ENCODE peak calls at places on chromosomes 5 and 9, in six cellular contexts. One of them, this sample, is unnamed.

GRCh38 chr9:107219486-107219853 is 63.6 kb upstream of the RAD23B start:
- ATAC-seq in Panc1: no peak
- ATAC-seq in K562: no peak
- ATAC-seq in HCT116: no peak
- ATAC-seq in upper lobe of left lung: no peak
- ATAC-seq in HepG2: no peak
- ATAC-seq in this sample: no peak

GRCh38 chr9:132182609-132183073 is 20.8 kb downstream of the NTNG2 start:
- ATAC-seq in upper lobe of left lung: no peak
- ATAC-seq in HCT116: peak; percentile 70
- ATAC-seq in HepG2: peak; percentile 84
- ATAC-seq in K562: peak; percentile 71
- ATAC-seq in Panc1: peak; percentile 59
- ATAC-seq in this sample: no peak

GRCh38 chr9:126523621-126524111 is 90.1 kb upstream of the LMX1B start:
- ATAC-seq in Panc1: no peak
- ATAC-seq in upper lobe of left lung: peak; percentile 64
- ATAC-seq in K562: no peak
- ATAC-seq in HCT116: no peak
- ATAC-seq in HepG2: no peak
- ATAC-seq in this sample: peak; percentile 28

GRCh38 chr5:97434021-97434420 is 251.0 kb upstream of the RIOK2 start:
- ATAC-seq in Panc1: no peak
- ATAC-seq in HCT116: no peak
- ATAC-seq in upper lobe of left lung: no peak
- ATAC-seq in HepG2: no peak
- ATAC-seq in K562: no peak
- ATAC-seq in this sample: no peak

GRCh38 chr9:127731938-127732337 is 3.2 kb downstream of the TOR2A start:
- ATAC-seq in upper lobe of left lung: no peak
- ATAC-seq in HepG2: no peak
- ATAC-seq in Panc1: no peak
- ATAC-seq in K562: no peak
- ATAC-seq in HCT116: no peak
- ATAC-seq in this sample: no peak

GRCh38 chr9:116951588-116952433 is 264.7 kb downstream of the TRIM32 start:
- ATAC-seq in K562: no peak
- ATAC-seq in Panc1: no peak
- ATAC-seq in upper lobe of left lung: no peak
- ATAC-seq in HepG2: no peak
- ATAC-seq in HCT116: no peak
- ATAC-seq in this sample: no peak

GRCh38 chr5:136034976-136035375 is 6.2 kb downstream of the TGFBI start:
- ATAC-seq in HepG2: no peak
- ATAC-seq in upper lobe of left lung: no peak
- ATAC-seq in Panc1: no peak
- ATAC-seq in K562: no peak
- ATAC-seq in HCT116: no peak
- ATAC-seq in this sample: no peak

GRCh38 chr9:126947529-126947928 is 32.9 kb downstream of the RALGPS1 start:
- ATAC-seq in K562: peak; percentile 47
- ATAC-seq in HepG2: no peak
- ATAC-seq in HCT116: peak; percentile 95
- ATAC-seq in upper lobe of left lung: no peak
- ATAC-seq in Panc1: no peak
- ATAC-seq in this sample: no peak

GRCh38 chr5:115831163-115831768 is 10.1 kb downstream of the ATG12 start:
- ATAC-seq in HepG2: peak; percentile 82
- ATAC-seq in HCT116: peak; percentile 45
- ATAC-seq in K562: peak; percentile 85
- ATAC-seq in upper lobe of left lung: peak; percentile 68
- ATAC-seq in Panc1: no peak
- ATAC-seq in this sample: no peak

GRCh38 chr5:158731014-158731413 is 368.7 kb downstream of the EBF1 start:
- ATAC-seq in Panc1: no peak
- ATAC-seq in upper lobe of left lung: no peak
- ATAC-seq in HepG2: no peak
- ATAC-seq in K562: no peak
- ATAC-seq in HCT116: no peak
- ATAC-seq in this sample: peak; percentile 29

GRCh38 chr9:79667716-79668458 is 96.1 kb downstream of the TLE4 start:
- ATAC-seq in HepG2: peak; percentile 46
- ATAC-seq in Panc1: no peak
- ATAC-seq in K562: no peak
- ATAC-seq in upper lobe of left lung: no peak
- ATAC-seq in HCT116: no peak
- ATAC-seq in this sample: no peak

GRCh38 chr5:168743617-168744016 is 164.4 kb upstream of the PANK3 start:
- ATAC-seq in Panc1: no peak
- ATAC-seq in HCT116: no peak
- ATAC-seq in K562: no peak
- ATAC-seq in HepG2: no peak
- ATAC-seq in upper lobe of left lung: no peak
- ATAC-seq in this sample: no peak

GRCh38 chr5:168736201-168736940 is 157.2 kb upstream of the PANK3 start:
- ATAC-seq in HepG2: no peak
- ATAC-seq in upper lobe of left lung: no peak
- ATAC-seq in HCT116: no peak
- ATAC-seq in Panc1: no peak
- ATAC-seq in K562: no peak
- ATAC-seq in this sample: no peak

GRCh38 chr5:168737066-168737465 is 157.9 kb upstream of the PANK3 start:
- ATAC-seq in upper lobe of left lung: no peak
- ATAC-seq in K562: no peak
- ATAC-seq in Panc1: no peak
- ATAC-seq in HCT116: no peak
- ATAC-seq in HepG2: no peak
- ATAC-seq in this sample: no peak

GRCh38 chr5:168740821-168741213 is 161.6 kb upstream of the PANK3 start:
- ATAC-seq in upper lobe of left lung: peak; percentile 24
- ATAC-seq in HepG2: peak; percentile 26
- ATAC-seq in HCT116: no peak
- ATAC-seq in K562: no peak
- ATAC-seq in Panc1: no peak
- ATAC-seq in this sample: peak; percentile 74

DNA sequence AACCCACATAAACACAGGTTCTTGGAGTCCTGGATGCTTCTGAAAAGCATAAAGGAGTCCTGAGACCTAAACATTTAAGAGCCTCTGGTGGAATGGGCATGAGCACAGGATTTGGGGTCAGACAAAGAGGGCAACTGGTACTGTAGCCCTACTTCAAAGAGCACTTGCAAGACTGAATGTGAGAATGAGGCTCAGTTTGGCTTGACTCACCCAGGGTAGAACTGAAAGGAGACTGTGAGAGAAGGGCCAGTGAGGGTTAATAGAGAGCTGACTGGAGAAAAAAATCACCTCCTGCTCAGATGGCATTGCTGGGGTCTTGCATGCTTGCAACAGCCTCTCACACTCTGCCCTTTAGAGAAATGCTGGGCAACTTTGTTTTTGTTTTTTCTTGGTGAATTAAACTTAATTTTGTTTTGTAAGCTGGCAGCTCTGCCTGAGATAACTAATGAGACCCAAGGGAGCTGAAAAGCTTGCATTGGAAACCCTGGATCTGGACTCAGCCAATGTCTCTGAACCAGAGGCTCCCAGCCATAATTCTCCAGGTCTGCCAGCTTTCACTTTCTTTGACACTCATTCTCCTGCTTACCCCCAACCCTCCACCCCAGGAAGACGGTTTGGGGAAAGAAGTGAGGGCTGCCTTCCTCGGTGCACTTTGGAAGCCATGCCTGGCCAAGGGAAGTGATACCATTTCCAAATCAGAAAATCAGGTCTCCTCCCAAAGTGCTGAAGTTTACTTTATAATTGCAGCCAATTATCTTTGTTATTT is 161.1 kb upstream of the PANK3 start:
- ATAC-seq in HepG2: no peak
- ATAC-seq in upper lobe of left lung: no peak
- ATAC-seq in K562: no peak
- ATAC-seq in HCT116: no peak
- ATAC-seq in Panc1: no peak
- ATAC-seq in this sample: peak; percentile 30
- H3K4me3 ChIP-seq in HepG2: no peak overlapping the region
- H3K4me3 ChIP-seq in upper lobe of left lung: no peak overlapping the region
- H3K4me3 ChIP-seq in K562: no peak overlapping the region
- H3K4me3 ChIP-seq in HCT116: no peak overlapping the region
- H3K4me3 ChIP-seq in Panc1: no peak overlapping the region
- H3K4me3 ChIP-seq in this sample: peak overlapping the region; percentile 13

DNA sequence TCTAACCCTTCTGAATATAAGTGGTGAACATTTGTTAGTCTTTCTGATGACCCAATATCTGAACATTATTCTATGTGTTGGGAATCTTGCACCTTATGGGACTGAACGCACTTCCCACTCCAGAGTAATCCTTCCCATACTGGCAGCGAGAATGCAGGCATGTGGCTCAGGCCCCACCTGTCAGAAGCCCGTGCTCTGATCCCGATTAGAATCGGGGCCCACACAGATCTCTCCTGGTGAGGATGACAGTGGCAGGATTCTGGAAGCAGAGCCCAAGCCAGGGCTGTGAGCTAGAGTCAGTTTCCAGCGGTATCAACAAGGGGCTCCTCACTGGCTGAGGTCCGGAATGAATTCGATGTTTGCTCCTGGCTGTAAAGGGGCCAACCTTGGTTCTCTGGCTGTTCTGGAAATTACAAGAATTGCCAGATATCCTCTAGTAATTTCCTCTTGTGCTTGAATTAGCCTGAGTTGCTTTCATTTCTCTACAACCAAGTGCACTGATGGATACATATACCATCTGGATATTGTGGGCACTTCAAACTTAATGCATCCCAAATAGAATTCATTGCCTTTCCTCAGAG is 129.1 kb upstream of the SPRY4 start:
- ATAC-seq in HepG2: no peak
- ATAC-seq in upper lobe of left lung: no peak
- ATAC-seq in HCT116: no peak
- ATAC-seq in K562: no peak
- ATAC-seq in Panc1: no peak
- ATAC-seq in this sample: no peak
- TF ChIP-seq POLR2AphosphoS5 in HepG2: no peak
- TF ChIP-seq POLR2AphosphoS5 in upper lobe of left lung: no peak
- TF ChIP-seq POLR2AphosphoS5 in HCT116: no peak
- TF ChIP-seq POLR2AphosphoS5 in K562: no peak
- TF ChIP-seq POLR2AphosphoS5 in Panc1: no peak
- TF ChIP-seq POLR2AphosphoS5 in this sample: no peak

GRCh38 chr5:110841137-110841536 is 102.3 kb downstream of the SLC25A46 start:
- ATAC-seq in upper lobe of left lung: no peak
- ATAC-seq in K562: no peak
- ATAC-seq in HCT116: no peak
- ATAC-seq in Panc1: no peak
- ATAC-seq in HepG2: no peak
- ATAC-seq in this sample: no peak

GRCh38 chr5:110844251-110844650 is 105.4 kb downstream of the SLC25A46 start:
- ATAC-seq in HCT116: no peak
- ATAC-seq in Panc1: no peak
- ATAC-seq in K562: no peak
- ATAC-seq in HepG2: no peak
- ATAC-seq in upper lobe of left lung: no peak
- ATAC-seq in this sample: no peak

GRCh38 chr5:110842948-110843347 is 104.1 kb downstream of the SLC25A46 start:
- ATAC-seq in K562: no peak
- ATAC-seq in Panc1: no peak
- ATAC-seq in HepG2: no peak
- ATAC-seq in HCT116: no peak
- ATAC-seq in upper lobe of left lung: no peak
- ATAC-seq in this sample: no peak

GRCh38 chr5:110839004-110839403 is 100.2 kb downstream of the SLC25A46 start:
- ATAC-seq in HCT116: no peak
- ATAC-seq in upper lobe of left lung: no peak
- ATAC-seq in HepG2: no peak
- ATAC-seq in K562: no peak
- ATAC-seq in Panc1: no peak
- ATAC-seq in this sample: no peak

GRCh38 chr5:110840347-110840960 is 101.6 kb downstream of the SLC25A46 start:
- ATAC-seq in HepG2: no peak
- ATAC-seq in K562: no peak
- ATAC-seq in Panc1: no peak
- ATAC-seq in HCT116: no peak
- ATAC-seq in upper lobe of left lung: no peak
- ATAC-seq in this sample: peak; percentile 36
- H3K27ac ChIP-seq in HepG2: no peak overlapping the region
- H3K27ac ChIP-seq in K562: no peak overlapping the region
- H3K27ac ChIP-seq in Panc1: no peak overlapping the region
- H3K27ac ChIP-seq in HCT116: no peak overlapping the region
- H3K27ac ChIP-seq in upper lobe of left lung: no peak overlapping the region
- H3K27ac ChIP-seq in this sample: no peak overlapping the region

DNA sequence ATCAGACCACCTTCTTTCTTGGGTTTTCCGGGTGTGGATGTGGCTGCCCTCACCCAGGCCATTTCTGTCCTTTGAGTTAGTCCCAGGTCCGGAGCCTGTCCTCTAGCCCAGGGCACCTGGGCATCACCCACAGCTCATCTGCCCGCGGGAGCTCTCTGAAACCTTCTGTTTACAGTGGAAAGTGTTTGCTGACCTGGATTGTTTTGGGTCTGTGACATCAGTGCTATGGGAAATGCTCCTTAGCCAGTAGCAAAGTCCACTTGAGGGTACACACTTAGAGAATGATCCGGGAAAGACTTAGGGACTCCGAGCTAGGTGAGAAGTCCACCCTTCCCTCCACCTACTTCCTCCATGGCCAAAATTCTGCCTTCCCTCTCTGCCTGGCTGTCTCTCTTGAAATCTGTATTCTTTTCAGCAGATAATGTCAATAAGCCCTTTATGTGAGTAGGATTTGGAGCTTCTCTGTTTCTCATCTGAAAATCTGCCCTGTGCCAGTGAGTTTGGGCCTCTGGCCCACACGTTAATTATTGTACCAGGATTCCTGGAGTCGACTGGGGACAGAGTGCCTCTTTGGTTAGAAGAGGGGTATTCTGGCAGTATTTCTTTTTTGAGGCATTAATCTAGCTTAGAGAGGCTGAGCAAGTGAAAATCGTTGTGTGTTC is 19.9 kb downstream of the ABLIM3 start:
- ATAC-seq in Panc1: no peak
- ATAC-seq in HCT116: no peak
- ATAC-seq in upper lobe of left lung: no peak
- ATAC-seq in HepG2: peak; percentile 88
- ATAC-seq in K562: no peak
- ATAC-seq in this sample: no peak
- H3K4me3 ChIP-seq in Panc1: no peak overlapping the region
- H3K4me3 ChIP-seq in HCT116: no peak overlapping the region
- H3K4me3 ChIP-seq in upper lobe of left lung: no peak overlapping the region
- H3K4me3 ChIP-seq in HepG2: peak overlapping the region; percentile 51
- H3K4me3 ChIP-seq in K562: no peak overlapping the region
- H3K4me3 ChIP-seq in this sample: no peak overlapping the region